ENCODE peak calls at places on chromosome 13, in ten cellular contexts. S, M, G, E, Z, B, Q, A, Y and V are unnamed samples.

GRCh38 chr13:113431171-113431570 is 22.1 kb downstream of the ADPRHL1 start:
- DNase-seq in Q (no peak), Y (no peak), A (no peak), B (no peak), Z (no peak), M (no peak), G (no peak), S (no peak), E (no peak), V (no peak)

GRCh38 chr13:100508996-100509395 is 79.6 kb downstream of the GGACT start:
- DNase-seq in G (no peak), A (peak), Q (no peak), Y (no peak), S (no peak), B (no peak), E (no peak), Z (no peak), M (no peak), V (no peak)

GRCh38 chr13:36259361-36260137 is 38.1 kb downstream of the CCDC169 start:
- DNase-seq in E (no peak), A (no peak), M (no peak), Q (no peak), B (no peak), Y (no peak), Z (no peak), S (no peak), G (no peak), V (peak)

GRCh38 chr13:32261567-32261966 is 53.6 kb downstream of the ZAR1L start:
- DNase-seq in B (no peak), Y (peak), A (peak), S (no peak), E (peak), M (no peak), Z (peak), G (no peak), Q (no peak), V (peak)

GRCh38 chr13:75633285-75633684 is 2.8 kb upstream of the LMO7 start:
- DNase-seq in M (no peak), B (peak), S (peak), Z (no peak), E (peak), A (no peak), Y (no peak), Q (no peak), G (no peak), V (peak)

GRCh38 chr13:72384186-72384823 is 343.1 kb downstream of the MZT1 start:
- DNase-seq in Y (no peak), M (no peak), S (peak), Z (no peak), E (no peak), B (no peak), Q (no peak), A (no peak), G (no peak), V (no peak)

GRCh38 chr13:71712988-71713653 is 153.9 kb downstream of the DACH1 start:
- DNase-seq in G (no peak), Z (no peak), A (no peak), M (no peak), Q (no peak), S (no peak), B (no peak), E (no peak), Y (no peak), V (no peak)

GRCh38 chr13:33217256-33217655 is 68.3 kb downstream of the STARD13 start:
- DNase-seq in G (no peak), M (no peak), Q (no peak), Z (no peak), A (no peak), B (no peak), Y (peak), S (no peak), E (no peak), V (no peak)

GRCh38 chr13:32278456-32278855 is 36.7 kb downstream of the ZAR1L start:
- DNase-seq in Y (no peak), G (no peak), E (peak), Z (peak), Q (no peak), B (no peak), M (no peak), S (no peak), A (no peak), V (no peak)

GRCh38 chr13:31018511-31018910 is 86.1 kb downstream of the TEX26 start:
- DNase-seq in G (no peak), Q (no peak), B (no peak), A (no peak), S (peak), Z (no peak), M (no peak), E (no peak), Y (no peak), V (no peak)

GRCh38 chr13:63938851-63939250 is 2523.2 kb upstream of the PCDH20 start:
- DNase-seq in A (no peak), Z (no peak), S (no peak), B (no peak), M (no peak), Q (no peak), Y (no peak), G (no peak), E (no peak), V (no peak)

GRCh38 chr13:105506463-105506862 is 1029.0 kb downstream of the EFNB2 start:
- DNase-seq in B (no peak), M (no peak), A (no peak), Z (no peak), G (no peak), E (no peak), Y (no peak), Q (no peak), S (no peak), V (no peak)

GRCh38 chr13:98834254-98834960 is 81.9 kb upstream of the SLC15A1 start:
- DNase-seq in E (no peak), M (no peak), B (no peak), G (no peak), S (no peak), Q (no peak), A (peak), Z (no peak), Y (no peak), V (no peak)

GRCh38 chr13:29435125-29435911 is 160.2 kb downstream of the SLC7A1 start:
- DNase-seq in Q (no peak), Y (no peak), M (no peak), B (peak), S (no peak), E (peak), Z (peak), A (peak), G (no peak), V (no peak)

GRCh38 chr13:73230714-73231113 is 171.9 kb downstream of the KLF5 start:
- DNase-seq in S (no peak), M (no peak), Z (no peak), B (no peak), Y (no peak), E (no peak), A (no peak), G (no peak), Q (no peak), V (no peak)

GRCh38 chr13:93963266-93964131 is 516.0 kb downstream of the DCT start:
- DNase-seq in G (peak), M (no peak), Y (no peak), Q (no peak), Z (peak), E (peak), S (no peak), A (peak), B (peak), V (peak)

GRCh38 chr13:110298566-110299321 is 8.2 kb downstream of the COL4A1 start:
- DNase-seq in B (no peak), M (no peak), S (no peak), A (no peak), Y (no peak), G (no peak), Q (no peak), E (no peak), Z (no peak), V (no peak)

GRCh38 chr13:44230071-44230470 is 143.6 kb upstream of the SERP2 start:
- DNase-seq in Y (no peak), A (no peak), Z (no peak), E (no peak), B (no peak), M (no peak), G (no peak), Q (no peak), S (no peak), V (no peak)

GRCh38 chr13:51714663-51715168 is 89.2 kb downstream of the DHRS12 start:
- DNase-seq in Q (no peak), B (peak), E (no peak), Y (no peak), M (no peak), Z (peak), S (no peak), A (no peak), G (peak), V (no peak)

GRCh38 chr13:77345150-77345780 is 18.4 kb upstream of the MYCBP2 start:
- DNase-seq in B (no peak), Q (no peak), Z (no peak), A (peak), G (no peak), S (no peak), M (no peak), Y (no peak), E (no peak), V (no peak)

GRCh38 chr13:49443327-49443688 is 556 bp downstream of the CAB39L start:
- DNase-seq in A (peak), B (peak), Z (peak), Q (no peak), G (no peak), E (peak), S (peak), M (no peak), Y (no peak), V (no peak)

GRCh38 chr13:54033323-54033861 is 1004.8 kb downstream of the OLFM4 start:
- DNase-seq in Y (no peak), B (no peak), A (no peak), M (no peak), Q (no peak), S (no peak), E (no peak), Z (no peak), G (no peak), V (no peak)

GRCh38 chr13:20566424-20566916 is 487 bp upstream of the IFT88 start:
- DNase-seq in Q (no peak), Y (no peak), E (no peak), M (no peak), A (peak), B (peak), Z (peak), S (peak), G (peak), V (no peak)

GRCh38 chr13:43240278-43240677 is 216.9 kb downstream of the DNAJC15 start:
- DNase-seq in Y (no peak), B (no peak), E (no peak), Z (no peak), M (no peak), Q (no peak), S (no peak), G (no peak), A (no peak), V (no peak)

GRCh38 chr13:72567566-72567965 is 159.9 kb downstream of the MZT1 start:
- DNase-seq in Z (no peak), B (no peak), A (no peak), M (no peak), S (no peak), E (no peak), Y (no peak), G (no peak), Q (no peak), V (no peak)

GRCh38 chr13:40613192-40613818 is 53.1 kb downstream of the FOXO1 start:
- DNase-seq in A (no peak), S (no peak), B (no peak), Z (peak), Q (peak), M (no peak), E (no peak), G (no peak), Y (peak), V (no peak)

GRCh38 chr13:98089826-98090225 is 53.1 kb upstream of the FARP1 start:
- DNase-seq in Q (no peak), S (no peak), M (no peak), Y (no peak), A (no peak), G (no peak), Z (no peak), E (peak), B (no peak), V (no peak)

GRCh38 chr13:100773923-100774641 is 99.5 kb upstream of the TMTC4 start:
- DNase-seq in Y (no peak), Q (no peak), M (no peak), G (no peak), S (no peak), A (peak), Z (no peak), E (no peak), B (no peak), V (no peak)

GRCh38 chr13:85405316-85405897 is 393.8 kb downstream of the SLITRK6 start:
- DNase-seq in B (no peak), Q (no peak), E (no peak), S (no peak), Y (no peak), G (no peak), Z (no peak), A (no peak), M (peak), V (no peak)

GRCh38 chr13:62537593-62537992 is 1121.9 kb upstream of the PCDH20 start:
- DNase-seq in Q (no peak), E (no peak), G (no peak), Y (no peak), M (no peak), Z (no peak), S (no peak), A (peak), B (no peak), V (no peak)